ENCODE peak calls at places on chromosomes 5 and 9, in ten cellular contexts. B, X, F, C, R, I, E, P, H and O are unnamed samples.

GRCh38 chr5:169956756-169957155 is 23.5 kb downstream of the INSYN2B start:
- DNase-seq in I (no peak), F (peak; percentile 32), C (peak; percentile 84), B (no peak), X (no peak), R (no peak), E (no peak), P (no peak), H (no peak), O (no peak)

GRCh38 chr5:41815261-41815660 is 55.0 kb downstream of the OXCT1 start:
- DNase-seq in F (no peak), C (no peak), B (no peak), P (no peak), X (no peak), I (no peak), E (no peak), R (no peak), H (no peak), O (no peak)

GRCh38 chr5:116209166-116209565 is 124.3 kb downstream of the COMMD10 start:
- DNase-seq in P (no peak), C (no peak), F (no peak), X (no peak), R (no peak), B (no peak), I (no peak), H (no peak), E (no peak), O (no peak)

GRCh38 chr5:158492850-158493249 is 606.9 kb downstream of the EBF1 start:
- DNase-seq in F (no peak), B (no peak), C (no peak), I (no peak), R (no peak), E (peak; percentile 36), H (no peak), P (no peak), X (no peak), O (no peak)

GRCh38 chr5:75465480-75465879 is 45.9 kb downstream of the CERT1 start:
- DNase-seq in H (no peak), X (no peak), I (peak; percentile 63), P (no peak), B (no peak), F (no peak), E (peak; percentile 17), C (no peak), R (no peak), O (no peak)

GRCh38 chr5:116487045-116487444 is 87.6 kb downstream of the SEMA6A start:
- DNase-seq in B (no peak), C (no peak), X (no peak), R (no peak), E (no peak), I (no peak), F (no peak), H (no peak), P (no peak), O (no peak)

GRCh38 chr5:18992264-18992663 is 995.7 kb downstream of the CDH18 start:
- DNase-seq in B (no peak), F (peak; percentile 20), C (no peak), R (no peak), P (no peak), E (no peak), H (no peak), I (no peak), X (no peak), O (no peak)

GRCh38 chr5:111820072-111820471 is 63.1 kb upstream of the NREP start:
- DNase-seq in B (no peak), P (no peak), F (peak; percentile 3), I (no peak), C (no peak), H (no peak), X (no peak), E (peak; percentile 20), R (peak; percentile 29), O (peak; percentile 16)

GRCh38 chr5:124806026-124806856 is 59.8 kb upstream of the ZNF608 start:
- DNase-seq in P (peak; percentile 39), C (peak; percentile 88), H (no peak), E (peak; percentile 80), B (no peak), R (peak; percentile 64), F (peak; percentile 20), I (peak; percentile 72), X (peak; percentile 32), O (peak; percentile 90)
- H3K27ac ChIP-seq in P (peak overlapping the region; percentile 74), C (peak overlapping the region; percentile 6), H (no peak overlapping the region), E (no peak overlapping the region), B (no peak overlapping the region), R (no peak overlapping the region), F (no peak overlapping the region), I (no peak overlapping the region), X (no peak overlapping the region), O (peak overlapping the region; percentile 28)

DNA sequence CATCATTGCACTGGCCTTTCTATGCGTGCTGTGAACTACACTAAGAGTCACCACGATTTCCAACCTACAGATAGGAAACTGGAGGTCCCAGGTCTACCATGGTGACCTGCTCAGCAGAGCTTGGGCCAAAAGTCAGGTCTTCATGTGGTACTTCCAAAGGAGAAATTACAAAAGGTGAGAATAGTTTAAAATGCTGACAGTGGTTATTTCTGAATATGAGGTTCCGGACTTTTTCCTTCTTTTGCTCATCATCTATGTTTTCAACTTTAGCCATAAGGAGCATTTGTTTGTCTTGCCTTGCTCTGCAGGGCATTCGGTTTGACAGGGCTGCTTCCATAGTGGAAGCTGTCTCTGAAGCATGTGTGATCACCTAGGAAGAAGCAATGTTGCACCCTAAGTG is 282.1 kb upstream of the IRX1 start:
- DNase-seq in I (no peak), B (no peak), H (no peak), P (no peak), R (no peak), E (no peak), F (no peak), C (no peak), X (no peak), O (no peak)
- TF ChIP-seq EZH2 in I (no peak), B (no peak), H (no peak), P (no peak), R (no peak), E (no peak), F (no peak), C (no peak), X (no peak), O (no peak)

GRCh38 chr9:4716163-4716562 is 24.8 kb downstream of the AK3 start:
- DNase-seq in B (no peak), F (no peak), P (no peak), H (no peak), X (no peak), I (no peak), R (no peak), C (no peak), E (no peak), O (no peak)

GRCh38 chr9:4718911-4719310 is 22.1 kb downstream of the AK3 start:
- DNase-seq in I (no peak), P (no peak), B (no peak), C (no peak), H (no peak), E (no peak), F (no peak), R (no peak), X (no peak), O (no peak)

GRCh38 chr9:4717815-4718214 is 23.2 kb downstream of the AK3 start:
- DNase-seq in B (no peak), H (no peak), P (no peak), F (no peak), I (no peak), C (no peak), X (no peak), E (no peak), R (no peak), O (no peak)

GRCh38 chr9:4713849-4714248 is 27.2 kb downstream of the AK3 start:
- DNase-seq in B (no peak), F (no peak), H (no peak), I (no peak), E (no peak), R (no peak), P (no peak), C (no peak), X (no peak), O (no peak)

DNA sequence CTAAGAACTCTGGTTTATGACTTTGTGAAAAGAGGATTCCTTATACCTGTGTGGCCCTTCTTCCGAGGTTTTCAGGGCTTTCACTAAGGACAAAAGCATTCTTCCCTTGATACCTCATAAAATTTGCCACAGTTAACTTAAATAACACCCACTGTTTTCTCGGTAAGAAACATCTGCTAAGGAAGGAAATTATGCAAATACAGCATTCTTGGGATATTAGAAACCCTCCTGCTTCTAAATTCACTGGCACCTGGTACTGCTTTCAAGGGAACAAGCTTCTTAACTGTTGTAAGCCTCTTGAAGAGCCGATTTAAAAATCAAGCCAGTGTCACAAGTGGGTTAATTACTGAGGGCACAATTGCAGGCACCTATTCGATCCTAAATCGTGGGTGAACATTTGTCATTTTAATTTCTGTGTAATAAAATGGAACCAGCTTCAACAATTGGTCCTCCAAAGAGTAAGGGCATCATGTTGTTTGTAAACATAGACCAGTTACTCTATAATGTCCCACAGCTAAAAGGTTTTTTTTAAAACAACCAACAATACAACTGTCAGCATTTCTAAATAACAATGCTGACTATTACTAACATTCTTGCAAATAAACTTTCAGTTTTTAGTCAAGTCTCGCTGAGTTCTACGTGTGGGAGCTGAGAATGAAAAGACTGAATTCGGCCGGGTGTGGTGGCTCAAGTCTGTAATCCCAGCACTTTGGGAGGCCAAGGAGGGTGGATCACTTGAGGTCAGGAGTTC is 26.6 kb downstream of the AK3 start:
- DNase-seq in F (no peak), B (peak; percentile 58), I (peak; percentile 58), H (no peak), P (peak; percentile 21), R (no peak), E (no peak), X (no peak), C (peak; percentile 28), O (no peak)
- H3K27ac ChIP-seq in F (no peak overlapping the region), B (peak overlapping the region; percentile 15), I (no peak overlapping the region), H (no peak overlapping the region), P (peak overlapping the region; percentile 83), R (peak overlapping the region; percentile 58), E (no peak overlapping the region), X (no peak overlapping the region), C (no peak overlapping the region), O (no peak overlapping the region)

GRCh38 chr5:91280942-91281269 is 102.2 kb downstream of the ARRDC3 start:
- DNase-seq in E (no peak), P (no peak), F (no peak), C (no peak), I (no peak), H (peak; percentile 18), B (no peak), X (no peak), R (no peak), O (no peak)

GRCh38 chr5:91281409-91281808 is 101.7 kb downstream of the ARRDC3 start:
- DNase-seq in X (no peak), I (no peak), B (no peak), F (peak; percentile 62), H (peak; percentile 34), R (no peak), E (peak; percentile 69), C (peak; percentile 77), P (no peak), O (no peak)

GRCh38 chr5:91277840-91278239 is 105.3 kb downstream of the ARRDC3 start:
- DNase-seq in F (no peak), E (no peak), B (no peak), X (no peak), R (no peak), C (no peak), I (no peak), H (peak; percentile 24), P (no peak), O (no peak)

GRCh38 chr5:91282210-91282609 is 100.9 kb downstream of the ARRDC3 start:
- DNase-seq in F (no peak), H (no peak), C (no peak), E (no peak), P (no peak), I (no peak), R (no peak), B (no peak), X (no peak), O (no peak)

DNA sequence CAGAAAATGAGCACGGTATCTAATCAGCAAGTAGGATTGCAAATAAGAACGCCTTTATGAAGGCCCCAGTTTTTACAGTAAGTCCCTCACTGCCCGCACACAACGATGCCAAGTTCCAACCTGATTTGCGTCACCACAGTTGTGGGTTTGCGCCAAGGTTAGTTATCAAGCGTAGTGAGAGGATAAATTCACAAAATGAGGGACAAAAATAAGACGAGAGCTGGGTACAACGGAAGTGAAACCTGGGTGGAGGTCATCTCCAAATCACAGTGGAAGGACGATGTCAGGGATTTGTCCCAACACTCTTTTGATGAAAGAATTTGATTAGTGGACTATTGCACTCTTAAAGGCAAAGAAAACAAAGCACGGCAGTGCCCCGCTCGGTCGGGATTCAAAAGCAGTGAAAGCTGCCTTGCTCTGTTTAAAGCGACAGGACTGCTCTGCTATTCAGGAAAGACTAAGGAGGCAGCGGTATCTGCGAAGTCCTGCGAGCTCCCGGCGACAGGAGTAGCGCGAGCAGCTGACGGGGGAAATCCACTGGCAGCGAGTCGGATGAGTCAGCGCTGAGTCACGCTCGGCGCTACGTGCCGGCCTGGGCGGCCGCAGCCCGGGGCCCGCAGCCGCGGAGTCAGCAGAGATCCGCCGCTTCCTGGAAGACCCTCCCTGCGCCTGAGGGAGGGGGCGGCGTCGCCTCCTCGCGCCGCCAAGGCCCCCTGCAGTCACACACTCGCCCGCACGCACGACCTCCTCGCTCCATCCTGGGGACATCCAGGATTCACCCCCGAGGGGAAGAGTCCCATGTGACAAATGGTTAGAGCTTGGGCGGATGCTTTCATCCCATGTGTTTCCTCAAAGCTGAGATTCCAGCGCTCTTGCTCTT is 102.8 kb downstream of the ARRDC3 start:
- DNase-seq in P (peak; percentile 94), I (peak; percentile 96), H (peak; percentile 92), X (peak; percentile 73), E (peak; percentile 98), C (peak; percentile 96), R (peak; percentile 98), F (peak; percentile 97), B (peak; percentile 93), O (peak; percentile 97)
- TF ChIP-seq EZH2 in P (no peak), I (no peak), H (no peak), X (no peak), E (no peak), C (no peak), R (peak; percentile 20), F (no peak), B (no peak), O (no peak)